ENCODE peak calls at places on chromosomes 3 and 15, in nine cellular contexts. R, H, U, B, I, A, L, Z and M are unnamed samples.

GRCh38 chr3:42071720-42072582 is 19.2 kb upstream of the TRAK1 start:
- DNase-seq in R (peak; percentile 45), H (peak; percentile 63), U (peak; percentile 29), B (peak; percentile 83), I (peak; percentile 15), A (peak; percentile 84), L (peak; percentile 44), Z (peak; percentile 92), M (peak; percentile 94)

GRCh38 chr3:159534496-159534895 is 454.1 kb upstream of the IL12A start:
- DNase-seq in R (no peak), H (no peak), U (no peak), B (no peak), I (no peak), A (no peak), L (no peak), Z (no peak), M (no peak)

GRCh38 chr3:123286308-123287023 is 84.7 kb downstream of the SEC22A start:
- DNase-seq in R (peak; percentile 29), H (peak; percentile 70), U (peak; percentile 63), B (peak; percentile 95), I (peak; percentile 77), A (peak; percentile 73), L (peak; percentile 90), Z (peak; percentile 61), M (no peak)

GRCh38 chr3:174330303-174330702 is 528.8 kb upstream of the NAALADL2 start:
- DNase-seq in R (no peak), H (no peak), U (no peak), B (no peak), I (no peak), A (peak; percentile 30), L (no peak), Z (no peak), M (no peak)

GRCh38 chr15:83398591-83398990 is 48.5 kb upstream of the SH3GL3 start:
- DNase-seq in R (no peak), H (no peak), U (no peak), B (no peak), I (no peak), A (peak; percentile 12), L (no peak), Z (no peak), M (no peak)

GRCh38 chr3:123344175-123344908 is 104.5 kb downstream of the ADCY5 start:
- DNase-seq in R (no peak), H (no peak), U (no peak), B (peak; percentile 66), I (no peak), A (peak; percentile 64), L (no peak), Z (peak; percentile 64), M (no peak)

GRCh38 chr3:114361391-114361790 is 67.6 kb downstream of the TIGIT start:
- DNase-seq in R (no peak), H (no peak), U (no peak), B (no peak), I (no peak), A (no peak), L (no peak), Z (no peak), M (no peak)

GRCh38 chr15:39782441-39783138 is at the start of gene FSIP1:
- DNase-seq in R (peak; percentile 97), H (peak; percentile 94), U (peak; percentile 100), B (peak; percentile 99), I (peak; percentile 97), A (peak; percentile 98), L (peak; percentile 98), Z (peak; percentile 97), M (peak; percentile 95)

GRCh38 chr15:88800026-88800425 is 3.2 kb upstream of the ACAN start:
- DNase-seq in R (no peak), H (peak; percentile 36), U (no peak), B (no peak), I (no peak), A (no peak), L (no peak), Z (no peak), M (no peak)

GRCh38 chr3:42539871-42540714 is 37.6 kb downstream of the VIPR1 start:
- DNase-seq in R (peak; percentile 87), H (peak; percentile 44), U (no peak), B (peak; percentile 96), I (peak; percentile 87), A (peak; percentile 15), L (peak; percentile 78), Z (no peak), M (peak; percentile 54)

GRCh38 chr15:98085003-98085639 is 124.6 kb downstream of the ARRDC4 start:
- DNase-seq in R (no peak), H (peak; percentile 71), U (no peak), B (peak; percentile 64), I (peak; percentile 29), A (peak; percentile 56), L (peak; percentile 70), Z (no peak), M (no peak)

GRCh38 chr3:122784436-122784835 is 9.2 kb downstream of the HSPBAP1 start:
- DNase-seq in R (no peak), H (no peak), U (no peak), B (no peak), I (no peak), A (peak; percentile 16), L (no peak), Z (no peak), M (no peak)

GRCh38 chr3:170740726-170741591 is 129.0 kb downstream of the RPL22L1 start:
- DNase-seq in R (no peak), H (peak; percentile 50), U (no peak), B (no peak), I (no peak), A (peak; percentile 81), L (no peak), Z (peak; percentile 83), M (peak; percentile 60)

GRCh38 chr3:101131767-101132166 is 138.5 kb upstream of the ABI3BP start:
- DNase-seq in R (no peak), H (peak; percentile 4), U (no peak), B (no peak), I (no peak), A (no peak), L (no peak), Z (no peak), M (no peak)

GRCh38 chr3:197083486-197083885 is 53.9 kb upstream of the MELTF start:
- DNase-seq in R (no peak), H (peak; percentile 6), U (no peak), B (no peak), I (no peak), A (peak; percentile 73), L (no peak), Z (no peak), M (no peak)

GRCh38 chr3:30496496-30496966 is 109.9 kb upstream of the TGFBR2 start:
- DNase-seq in R (no peak), H (no peak), U (no peak), B (no peak), I (no peak), A (peak; percentile 92), L (no peak), Z (peak; percentile 85), M (no peak)

GRCh38 chr15:79602731-79603130 is 170.6 kb downstream of the MINAR1 start:
- DNase-seq in R (no peak), H (no peak), U (no peak), B (no peak), I (no peak), A (no peak), L (no peak), Z (no peak), M (no peak)

GRCh38 chr3:138949002-138949418 is 2.0 kb downstream of the FOXL2NB start:
- DNase-seq in R (no peak), H (no peak), U (no peak), B (peak; percentile 85), I (no peak), A (no peak), L (peak; percentile 58), Z (no peak), M (no peak)

GRCh38 chr3:113151475-113152031 is 59.8 kb upstream of the BOC start:
- DNase-seq in R (no peak), H (no peak), U (no peak), B (no peak), I (no peak), A (peak; percentile 96), L (no peak), Z (no peak), M (peak; percentile 27)
- H3K4me3 ChIP-seq in R (no peak overlapping the region), H (no peak overlapping the region), U (no peak overlapping the region), B (no peak overlapping the region), I (no peak overlapping the region), A (no peak overlapping the region), L (no peak overlapping the region), Z (no peak overlapping the region), M (no peak overlapping the region)

GRCh38 chr3:105835606-105836005 is 33.2 kb downstream of the CBLB start:
- DNase-seq in R (no peak), H (no peak), U (no peak), B (no peak), I (no peak), A (no peak), L (no peak), Z (no peak), M (no peak)

GRCh38 chr3:105829879-105830622 is 38.8 kb downstream of the CBLB start:
- DNase-seq in R (no peak), H (no peak), U (no peak), B (no peak), I (no peak), A (peak; percentile 40), L (no peak), Z (no peak), M (no peak)

GRCh38 chr3:105830836-105831235 is 38.0 kb downstream of the CBLB start:
- DNase-seq in R (no peak), H (no peak), U (no peak), B (no peak), I (no peak), A (no peak), L (no peak), Z (no peak), M (no peak)

GRCh38 chr3:105834768-105835167 is 34.0 kb downstream of the CBLB start:
- DNase-seq in R (no peak), H (no peak), U (no peak), B (no peak), I (no peak), A (no peak), L (no peak), Z (no peak), M (no peak)

GRCh38 chr3:105832618-105833017 is 36.2 kb downstream of the CBLB start:
- DNase-seq in R (no peak), H (no peak), U (no peak), B (no peak), I (no peak), A (no peak), L (no peak), Z (no peak), M (no peak)
- H3K4me1 ChIP-seq in R (peaks cover 26% of the 10 kb centered on the region), H (peaks cover 58% of the 10 kb centered on the region), U (peaks cover 16% of the 10 kb centered on the region), B (peaks cover 3% of the 10 kb centered on the region), I (peaks cover 8% of the 10 kb centered on the region), A (peaks cover 3% of the 10 kb centered on the region), L (no peaks in the 10 kb centered on the region), Z (peaks cover 48% of the 10 kb centered on the region), M (no peaks in the 10 kb centered on the region)

GRCh38 chr3:82224661-82225060 is 463.2 kb upstream of the GBE1 start:
- DNase-seq in R (no peak), H (no peak), U (peak; percentile 12), B (no peak), I (no peak), A (no peak), L (no peak), Z (no peak), M (no peak)

GRCh38 chr3:82229397-82229796 is 468.0 kb upstream of the GBE1 start:
- DNase-seq in R (no peak), H (no peak), U (no peak), B (no peak), I (no peak), A (no peak), L (no peak), Z (no peak), M (no peak)
- H3K4me3 ChIP-seq in R (no peak overlapping the region), H (no peak overlapping the region), U (no peak overlapping the region), B (no peak overlapping the region), I (no peak overlapping the region), A (no peak overlapping the region), L (no peak overlapping the region), Z (no peak overlapping the region), M (no peak overlapping the region)

GRCh38 chr3:129248286-129248979 is 973 bp upstream of the COPG1 start:
- DNase-seq in R (no peak), H (no peak), U (no peak), B (no peak), I (no peak), A (no peak), L (no peak), Z (no peak), M (no peak)
- H3K4me1 ChIP-seq in R (no peaks in the 10 kb centered on the region), H (peaks cover 21% of the 10 kb centered on the region), U (peaks cover 37% of the 10 kb centered on the region), B (no peaks in the 10 kb centered on the region), I (no peaks in the 10 kb centered on the region), A (peaks cover 19% of the 10 kb centered on the region), L (peaks cover 6% of the 10 kb centered on the region), Z (peaks cover 58% of the 10 kb centered on the region), M (no peaks in the 10 kb centered on the region)